ENCODE peak calls at places on chromosomes 11 and 22, in four cellular contexts. One of them, this sample, is unnamed.

GRCh38 chr11:95363189-95363588 is 132.2 kb upstream of the SESN3 start:
- DNase-seq in WTC11: no peak
- DNase-seq in NCI-H1092 treated with DMSO at 0.1 percent for 48 hours: no peak
- DNase-seq in tibial artery: no peak
- DNase-seq in this sample: no peak

GRCh38 chr11:35126000-35126878 is 12.7 kb upstream of the CD44 start:
- DNase-seq in tibial artery: no peak
- DNase-seq in WTC11: no peak
- DNase-seq in NCI-H1092 treated with DMSO at 0.1 percent for 48 hours: no peak
- DNase-seq in this sample: no peak

GRCh38 chr22:47694536-47694935 is 932.1 kb downstream of the TBC1D22A start:
- DNase-seq in WTC11: no peak
- DNase-seq in NCI-H1092 treated with DMSO at 0.1 percent for 48 hours: no peak
- DNase-seq in tibial artery: no peak
- DNase-seq in this sample: no peak

GRCh38 chr11:112085822-112086421 is 634 bp downstream of the TIMM8B start:
- DNase-seq in WTC11: no peak
- DNase-seq in tibial artery: no peak
- DNase-seq in NCI-H1092 treated with DMSO at 0.1 percent for 48 hours: peak; percentile 37
- DNase-seq in this sample: no peak

GRCh38 chr11:125335101-125335500 is 161.0 kb downstream of the FEZ1 start:
- DNase-seq in NCI-H1092 treated with DMSO at 0.1 percent for 48 hours: no peak
- DNase-seq in tibial artery: no peak
- DNase-seq in WTC11: no peak
- DNase-seq in this sample: no peak

GRCh38 chr22:49799431-49800075 is 28.1 kb downstream of the BRD1 start:
- DNase-seq in tibial artery: no peak
- DNase-seq in NCI-H1092 treated with DMSO at 0.1 percent for 48 hours: no peak
- DNase-seq in WTC11: no peak
- DNase-seq in this sample: no peak

GRCh38 chr11:64799925-64800632 is 2.9 kb downstream of the MAP4K2 start:
- DNase-seq in tibial artery: no peak
- DNase-seq in NCI-H1092 treated with DMSO at 0.1 percent for 48 hours: peak; percentile 57
- DNase-seq in WTC11: no peak
- DNase-seq in this sample: no peak

GRCh38 chr22:19019029-19019678 is 83.1 kb upstream of the PRODH start:
- DNase-seq in tibial artery: no peak
- DNase-seq in NCI-H1092 treated with DMSO at 0.1 percent for 48 hours: no peak
- DNase-seq in WTC11: no peak
- DNase-seq in this sample: no peak

GRCh38 chr11:68146704-68147474 is 25.7 kb upstream of the CHKA start:
- DNase-seq in WTC11: no peak
- DNase-seq in tibial artery: no peak
- DNase-seq in NCI-H1092 treated with DMSO at 0.1 percent for 48 hours: peak; percentile 94
- DNase-seq in this sample: no peak